ENCODE peak calls at places on chromosome 4, in seven cellular contexts. One of them, this sample, is unnamed.

GRCh38 chr4:121733942-121734341 is 31.0 kb downstream of the SMIM43 start:
- DNase-seq in GDM1: no peak
- DNase-seq in AG08396: no peak
- DNase-seq in NB4: no peak
- DNase-seq in left ventricle myocardium inferior: no peak
- DNase-seq in NCI-H460: no peak
- DNase-seq in GM06990: no peak
- DNase-seq in this sample: no peak

GRCh38 chr4:2280531-2281300 is 18.8 kb upstream of the MXD4 start:
- DNase-seq in GDM1: no peak
- DNase-seq in AG08396: no peak
- DNase-seq in NB4: no peak
- DNase-seq in left ventricle myocardium inferior: no peak
- DNase-seq in NCI-H460: no peak
- DNase-seq in GM06990: no peak
- DNase-seq in this sample: no peak

GRCh38 chr4:113070755-113071154 is 21.3 kb downstream of the ANK2 start:
- DNase-seq in GDM1: no peak
- DNase-seq in AG08396: no peak
- DNase-seq in NB4: no peak
- DNase-seq in left ventricle myocardium inferior: no peak
- DNase-seq in NCI-H460: no peak
- DNase-seq in GM06990: no peak
- DNase-seq in this sample: no peak

GRCh38 chr4:53150631-53151488 is 215.0 kb downstream of the SCFD2 start:
- DNase-seq in GDM1: no peak
- DNase-seq in AG08396: peak
- DNase-seq in NB4: peak
- DNase-seq in left ventricle myocardium inferior: no peak
- DNase-seq in NCI-H460: no peak
- DNase-seq in GM06990: no peak
- DNase-seq in this sample: no peak

GRCh38 chr4:158769175-158769831 is 477 bp downstream of the FNIP2 start:
- DNase-seq in GDM1: no peak
- DNase-seq in AG08396: peak
- DNase-seq in NB4: peak
- DNase-seq in left ventricle myocardium inferior: peak
- DNase-seq in NCI-H460: no peak
- DNase-seq in GM06990: peak
- DNase-seq in this sample: no peak

GRCh38 chr4:184392321-184392720 is 82.0 kb downstream of the IRF2 start:
- DNase-seq in GDM1: no peak
- DNase-seq in AG08396: no peak
- DNase-seq in NB4: no peak
- DNase-seq in left ventricle myocardium inferior: no peak
- DNase-seq in NCI-H460: no peak
- DNase-seq in GM06990: no peak
- DNase-seq in this sample: no peak

GRCh38 chr4:161249779-161250440 is 913.9 kb downstream of the FSTL5 start:
- DNase-seq in GDM1: no peak
- DNase-seq in AG08396: no peak
- DNase-seq in NB4: no peak
- DNase-seq in left ventricle myocardium inferior: no peak
- DNase-seq in NCI-H460: no peak
- DNase-seq in GM06990: no peak
- DNase-seq in this sample: no peak

GRCh38 chr4:40662962-40663604 is 33.4 kb upstream of the RBM47 start:
- DNase-seq in GDM1: no peak
- DNase-seq in AG08396: peak
- DNase-seq in NB4: no peak
- DNase-seq in left ventricle myocardium inferior: no peak
- DNase-seq in NCI-H460: no peak
- DNase-seq in GM06990: no peak
- DNase-seq in this sample: no peak